ENCODE peak calls at places on chromosomes 4 and X, in five cellular contexts. E is lower leg skin, H is brain microvascular endothelial cell, R is spleen, I is endodermal cell. D is an unnamed sample.

GRCh38 chr4:70183168-70183939 is 12.2 kb upstream of the ODAM start:
- DNase-seq in E (no peak), H (peak), R (no peak), I (peak), D (peak)

GRCh38 chrX:10259716-10260115 is 102.9 kb downstream of the CLCN4 start:
- DNase-seq in E (no peak), H (peak), R (no peak), I (no peak), D (peak)

GRCh38 chr4:184815046-184815877 is 10.5 kb downstream of the ACSL1 start:
- DNase-seq in E (peak), H (peak), R (peak), I (peak), D (peak)

GRCh38 chr4:48141048-48141447 is 7.0 kb upstream of the TXK start:
- DNase-seq in E (no peak), H (no peak), R (no peak), I (no peak), D (peak)

GRCh38 chrX:154526901-154527675 is 11.1 kb upstream of the FAM3A start:
- DNase-seq in E (peak), H (peak), R (peak), I (peak), D (peak)

GRCh38 chr4:38046735-38047487 is 86.7 kb downstream of the PTTG2 start:
- DNase-seq in E (no peak), H (peak), R (no peak), I (peak), D (peak)

GRCh38 chrX:104254442-104255115 is at the start of gene ESX1:
- DNase-seq in E (no peak), H (no peak), R (no peak), I (peak), D (no peak)

GRCh38 chrX:85140963-85141362 is 102.6 kb downstream of the SATL1 start:
- DNase-seq in E (no peak), H (no peak), R (no peak), I (no peak), D (no peak)

GRCh38 chrX:28189011-28189410 is 207.8 kb upstream of the DCAF8L1 start:
- DNase-seq in E (no peak), H (peak), R (no peak), I (no peak), D (no peak)

GRCh38 chr4:26815686-26816085 is 45.0 kb upstream of the STIM2 start:
- DNase-seq in E (no peak), H (no peak), R (no peak), I (no peak), D (no peak)

GRCh38 chr4:20925176-20925575 is 224.9 kb downstream of the PACRGL start:
- DNase-seq in E (no peak), H (no peak), R (no peak), I (no peak), D (no peak)

GRCh38 chrX:109858602-109859341 is 125.7 kb upstream of the ACSL4 start:
- DNase-seq in E (no peak), H (no peak), R (no peak), I (no peak), D (no peak)

GRCh38 chrX:109856974-109857373 is 123.9 kb upstream of the ACSL4 start:
- DNase-seq in E (no peak), H (no peak), R (no peak), I (no peak), D (no peak)

GRCh38 chrX:109862386-109862910 is 129.4 kb upstream of the ACSL4 start:
- DNase-seq in E (no peak), H (no peak), R (no peak), I (no peak), D (no peak)

GRCh38 chrX:109857898-109858297 is 124.8 kb upstream of the ACSL4 start:
- DNase-seq in E (no peak), H (no peak), R (no peak), I (no peak), D (peak)

GRCh38 chrX:109859673-109860072 is 126.6 kb upstream of the ACSL4 start:
- DNase-seq in E (no peak), H (no peak), R (no peak), I (no peak), D (no peak)
- TF ChIP-seq CTCF in E (no peak), H (no peak), R (no peak), I (no peak), D (no peak)

GRCh38 chrX:47658301-47658683 is 688 bp downstream of the UXT start:
- DNase-seq in E (no peak), H (no peak), R (no peak), I (no peak), D (no peak)
- H3K4me3 ChIP-seq in E (no peak), H (peak), R (peak), I (peak), D (peak)

DNA sequence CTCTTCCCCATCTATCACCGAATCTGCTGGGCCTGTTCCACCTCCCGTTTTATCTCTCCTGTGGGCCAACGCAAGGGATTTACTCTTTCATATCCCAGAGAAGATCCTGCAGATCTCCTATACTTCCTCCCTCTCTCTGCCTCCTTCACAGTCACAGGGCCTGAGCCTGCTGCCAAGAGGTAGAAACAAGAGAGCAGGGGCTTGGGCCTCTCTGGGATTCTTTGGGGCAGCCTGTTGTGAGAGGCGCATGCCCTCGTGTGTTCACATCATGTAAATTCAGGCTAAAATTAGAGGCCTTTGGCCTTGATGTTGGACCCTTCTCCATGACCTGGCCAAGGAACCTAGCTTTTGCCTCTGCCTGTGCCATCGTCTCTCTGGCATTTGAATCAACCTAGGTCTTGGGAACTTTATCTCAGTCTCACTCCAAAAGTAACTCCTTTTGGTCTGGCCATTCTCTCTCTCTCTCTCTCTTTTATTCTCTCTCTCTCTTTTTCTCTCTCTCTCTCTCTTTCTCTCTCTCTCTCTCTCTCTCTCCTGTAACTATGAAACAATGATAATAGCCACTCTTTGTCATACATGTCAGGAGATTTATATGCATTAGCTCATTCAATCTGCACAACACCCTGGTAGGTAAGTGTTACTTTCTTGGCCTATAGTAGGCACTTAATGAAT is 20.0 kb upstream of the EFNB1 start:
- DNase-seq in E (no peak), H (no peak), R (no peak), I (peak), D (no peak)
- TF ChIP-seq CTCF in E (no peak), H (peak), R (no peak), I (peak), D (no peak)

GRCh38 chr4:663046-663437 is 11.0 kb downstream of the ATP5ME start:
- DNase-seq in E (no peak), H (no peak), R (no peak), I (no peak), D (no peak)
- H3K4me3 ChIP-seq in E (no peak), H (no peak), R (peak), I (peak), D (no peak)

GRCh38 chr4:3676196-3676595 is 90.0 kb upstream of the ADRA2C start:
- DNase-seq in E (no peak), H (no peak), R (no peak), I (no peak), D (no peak)

GRCh38 chr4:3674479-3674851 is 91.7 kb upstream of the ADRA2C start:
- DNase-seq in E (no peak), H (no peak), R (peak), I (no peak), D (no peak)

GRCh38 chr4:3676907-3677495 is 89.2 kb upstream of the ADRA2C start:
- DNase-seq in E (no peak), H (no peak), R (peak), I (peak), D (no peak)

GRCh38 chr4:3673716-3674478 is 92.3 kb upstream of the ADRA2C start:
- DNase-seq in E (no peak), H (no peak), R (peak), I (no peak), D (no peak)

DNA sequence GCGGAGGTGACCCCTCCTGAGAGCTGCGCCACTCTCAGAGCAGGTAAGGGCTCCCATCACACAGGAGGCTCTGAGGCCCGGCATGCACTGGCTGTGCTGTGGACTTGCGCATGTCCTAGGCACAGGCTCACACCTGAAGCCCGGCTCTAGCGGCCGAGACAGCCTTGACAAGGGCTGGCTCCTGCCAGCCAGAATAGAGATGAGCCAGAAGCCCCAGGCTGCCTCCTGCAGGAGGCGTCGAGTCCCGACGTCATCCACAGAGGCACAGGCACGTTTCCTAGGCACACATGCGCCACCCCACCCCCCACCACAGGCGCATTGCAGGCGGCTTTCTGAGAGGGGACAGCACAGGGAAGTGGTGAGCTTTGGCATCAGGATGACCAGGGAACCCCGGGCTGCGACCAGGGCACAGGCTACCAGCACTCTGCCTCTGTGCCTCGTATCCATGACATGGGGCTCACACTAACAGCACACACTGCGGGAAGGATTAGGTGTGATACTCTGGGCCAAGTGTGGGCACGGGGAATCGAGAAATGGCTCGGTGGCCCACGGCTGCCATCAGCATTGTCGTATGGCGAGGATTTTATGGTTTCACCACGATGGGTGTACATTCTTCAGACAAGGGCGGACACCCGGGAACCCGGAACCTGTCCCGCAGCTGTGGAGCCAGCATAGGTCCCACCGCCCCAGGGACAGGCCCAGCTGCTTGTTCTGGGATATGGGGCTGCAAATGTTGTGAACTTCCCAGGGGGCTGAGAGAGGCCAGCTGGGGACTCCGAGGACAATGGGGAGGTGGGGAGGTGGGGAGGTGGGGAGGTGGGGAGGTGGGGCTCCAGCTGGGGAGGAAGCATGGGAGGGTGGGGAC is 90.7 kb upstream of the ADRA2C start:
- DNase-seq in E (no peak), H (no peak), R (peak), I (peak), D (no peak)
- TF ChIP-seq CTCF in E (no peak), H (no peak), R (no peak), I (peak), D (no peak)

GRCh38 chrX:1533083-1533482 is 3.9 kb downstream of the P2RY8 start:
- DNase-seq in E (no peak), H (no peak), R (no peak), I (no peak), D (no peak)

GRCh38 chrX:1537031-1537715 is at the start of gene P2RY8:
- DNase-seq in E (peak), H (peak), R (peak), I (no peak), D (peak)

GRCh38 chrX:1534321-1535168 is 2.4 kb downstream of the P2RY8 start:
- DNase-seq in E (peak), H (no peak), R (peak), I (peak), D (no peak)

GRCh38 chrX:1535241-1536041 is 1.5 kb downstream of the P2RY8 start:
- DNase-seq in E (peak), H (no peak), R (peak), I (no peak), D (no peak)

DNA sequence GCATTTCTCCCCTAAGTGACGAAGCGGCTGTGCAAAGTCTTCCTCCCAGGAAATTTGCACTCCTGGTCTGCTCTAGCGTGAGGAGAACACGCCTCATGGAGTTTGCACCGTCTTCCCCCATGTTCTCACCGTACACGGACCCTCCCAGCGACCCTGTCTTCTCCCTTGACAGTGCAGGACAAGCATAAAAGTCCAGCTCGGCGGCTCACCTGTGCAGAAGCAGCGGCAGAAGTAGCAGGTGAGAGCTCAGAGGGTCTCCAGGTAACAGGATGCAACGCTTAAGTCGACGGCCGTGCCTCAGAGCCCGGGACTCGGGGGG is 314 bp downstream of the P2RY8 start:
- DNase-seq in E (no peak), H (no peak), R (no peak), I (no peak), D (no peak)
- H3K4me3 ChIP-seq in E (no peak), H (no peak), R (peak), I (no peak), D (no peak)

GRCh38 chr4:22237155-22237751 is 278.6 kb downstream of the ADGRA3 start:
- DNase-seq in E (no peak), H (no peak), R (peak), I (peak), D (no peak)
- TF ChIP-seq CTCF in E (no peak), H (peak), R (peak), I (peak), D (peak)